ENCODE peak calls at places on chromosome 11, in ten cellular contexts. S is stomach, K is transverse colon, Q is breast epithelium, A is sigmoid colon, X is prostate gland, O is suprapubic skin, Y is HL-60, R is SK-N-SH, W is HCT116. F is an unnamed sample.

GRCh38 chr11:73187854-73188253 is 30.2 kb upstream of the P2RY2 start:
- DNase-seq in Y (no peak), K (no peak), Q (peak), X (no peak), S (no peak), W (no peak), R (no peak), A (no peak), O (no peak), F (no peak)

GRCh38 chr11:29447821-29448220 is 569.0 kb downstream of the KCNA4 start:
- DNase-seq in S (no peak), O (no peak), Y (no peak), Q (no peak), K (no peak), R (no peak), X (no peak), W (no peak), A (no peak), F (no peak)

GRCh38 chr11:118592616-118593367 is 14.6 kb upstream of the PHLDB1 start:
- DNase-seq in A (no peak), R (no peak), Q (no peak), K (no peak), S (peak), Y (no peak), X (no peak), W (no peak), O (peak), F (no peak)

GRCh38 chr11:128379587-128380279 is 207.6 kb downstream of the ETS1 start:
- DNase-seq in S (no peak), Y (no peak), A (no peak), O (no peak), R (peak), K (no peak), W (no peak), X (no peak), Q (no peak), F (no peak)

GRCh38 chr11:65300621-65301290 is 13.9 kb upstream of the CDC42EP2 start:
- DNase-seq in R (no peak), A (no peak), X (no peak), W (no peak), Y (no peak), O (no peak), Q (no peak), S (no peak), K (no peak), F (peak)

GRCh38 chr11:69292221-69292648 is 1.7 kb upstream of the MYEOV start:
- DNase-seq in Y (peak), K (peak), O (no peak), W (no peak), X (no peak), R (no peak), S (no peak), A (no peak), Q (no peak), F (peak)

GRCh38 chr11:8070417-8071101 is 10.5 kb upstream of the TUB start:
- DNase-seq in S (no peak), R (peak), X (no peak), K (no peak), Y (no peak), Q (no peak), O (no peak), W (peak), A (no peak), F (no peak)

GRCh38 chr11:70497536-70498075 is 99.3 kb downstream of the CTTN start:
- DNase-seq in W (no peak), Y (no peak), Q (peak), K (no peak), S (no peak), X (no peak), A (peak), O (no peak), R (no peak), F (peak)

GRCh38 chr11:98036810-98037209 is 983.9 kb upstream of the CNTN5 start:
- DNase-seq in Q (no peak), R (no peak), S (no peak), A (no peak), W (no peak), X (no peak), Y (no peak), K (no peak), O (no peak), F (no peak)

GRCh38 chr11:15968461-15969130 is 387.8 kb downstream of the SOX6 start:
- DNase-seq in X (no peak), Q (no peak), O (no peak), S (no peak), K (no peak), A (no peak), Y (no peak), R (no peak), W (no peak), F (no peak)

GRCh38 chr11:121198491-121198890 is 94.1 kb upstream of the SC5D start:
- DNase-seq in O (no peak), X (no peak), Y (no peak), A (no peak), K (no peak), S (no peak), R (no peak), Q (no peak), W (no peak), F (no peak)

GRCh38 chr11:17786824-17787525 is 52.4 kb downstream of the KCNC1 start:
- DNase-seq in Q (peak), O (no peak), S (no peak), Y (no peak), X (no peak), W (peak), K (no peak), A (peak), R (no peak), F (no peak)

GRCh38 chr11:88701816-88702215 is 364.0 kb downstream of the GRM5 start:
- DNase-seq in X (no peak), Q (no peak), S (no peak), Y (no peak), W (no peak), A (no peak), K (no peak), O (no peak), R (no peak), F (no peak)

GRCh38 chr11:70696564-70696963 is 298.2 kb downstream of the CTTN start:
- DNase-seq in Y (no peak), K (no peak), X (no peak), R (no peak), S (no peak), Q (no peak), W (no peak), O (no peak), A (no peak), F (no peak)

GRCh38 chr11:81596709-81597108 is 1137.0 kb downstream of the FAM181B start:
- DNase-seq in W (no peak), X (no peak), S (no peak), Y (no peak), A (no peak), Q (no peak), R (no peak), O (no peak), K (no peak), F (no peak)

GRCh38 chr11:99571094-99571493 is 550.3 kb downstream of the CNTN5 start:
- DNase-seq in A (no peak), O (no peak), X (no peak), K (no peak), Q (no peak), Y (no peak), S (no peak), R (no peak), W (no peak), F (no peak)

GRCh38 chr11:117859713-117860112 is 16.7 kb downstream of the FXYD6 start:
- DNase-seq in A (no peak), Q (no peak), K (no peak), O (no peak), R (no peak), X (no peak), S (no peak), W (no peak), Y (no peak), F (no peak)

GRCh38 chr11:14645985-14646900 is 2.6 kb downstream of the PDE3B start:
- DNase-seq in W (no peak), Q (no peak), O (no peak), Y (peak), A (no peak), X (no peak), R (no peak), K (no peak), S (no peak), F (no peak)

GRCh38 chr11:119592642-119593041 is 136.4 kb downstream of the NECTIN1 start:
- DNase-seq in O (no peak), Y (no peak), W (no peak), R (no peak), A (peak), S (no peak), Q (no peak), X (peak), K (no peak), F (no peak)

GRCh38 chr11:68212421-68213134 is 518 bp downstream of the KMT5B start:
- DNase-seq in A (peak), Y (no peak), W (peak), K (peak), X (peak), S (peak), R (peak), O (peak), Q (peak), F (peak)

GRCh38 chr11:96311120-96311568 is 31.9 kb downstream of the MAML2 start:
- DNase-seq in K (no peak), X (peak), S (no peak), Q (no peak), O (no peak), A (no peak), Y (no peak), R (no peak), W (no peak), F (no peak)

GRCh38 chr11:35338928-35339327 is 80.4 kb downstream of the SLC1A2 start:
- DNase-seq in A (no peak), K (no peak), Y (no peak), W (no peak), Q (no peak), R (no peak), O (no peak), X (no peak), S (no peak), F (no peak)

GRCh38 chr11:3205261-3206127 is 13.1 kb downstream of the MRGPRG start:
- DNase-seq in S (no peak), R (peak), K (no peak), A (no peak), X (no peak), W (no peak), Q (no peak), O (no peak), Y (no peak), F (peak)

GRCh38 chr11:44980533-44981427 is 30.1 kb upstream of the TP53I11 start:
- DNase-seq in Y (no peak), O (no peak), X (no peak), W (no peak), R (no peak), S (no peak), Q (no peak), A (peak), K (peak), F (peak)

GRCh38 chr11:62146476-62147200 is 22.8 kb downstream of the INCENP start:
- DNase-seq in Y (no peak), X (no peak), W (no peak), O (no peak), A (no peak), S (peak), Q (no peak), K (no peak), R (peak), F (peak)

GRCh38 chr11:27228891-27229290 is 134.1 kb downstream of the CCDC34 start:
- DNase-seq in X (no peak), A (no peak), R (no peak), W (no peak), O (no peak), S (no peak), K (no peak), Y (no peak), Q (no peak), F (no peak)
- H3K27ac ChIP-seq in X (no peak), A (peak), R (no peak), W (no peak), O (no peak), S (no peak), K (peak), Y (no peak), Q (peak), F (no peak)

DNA sequence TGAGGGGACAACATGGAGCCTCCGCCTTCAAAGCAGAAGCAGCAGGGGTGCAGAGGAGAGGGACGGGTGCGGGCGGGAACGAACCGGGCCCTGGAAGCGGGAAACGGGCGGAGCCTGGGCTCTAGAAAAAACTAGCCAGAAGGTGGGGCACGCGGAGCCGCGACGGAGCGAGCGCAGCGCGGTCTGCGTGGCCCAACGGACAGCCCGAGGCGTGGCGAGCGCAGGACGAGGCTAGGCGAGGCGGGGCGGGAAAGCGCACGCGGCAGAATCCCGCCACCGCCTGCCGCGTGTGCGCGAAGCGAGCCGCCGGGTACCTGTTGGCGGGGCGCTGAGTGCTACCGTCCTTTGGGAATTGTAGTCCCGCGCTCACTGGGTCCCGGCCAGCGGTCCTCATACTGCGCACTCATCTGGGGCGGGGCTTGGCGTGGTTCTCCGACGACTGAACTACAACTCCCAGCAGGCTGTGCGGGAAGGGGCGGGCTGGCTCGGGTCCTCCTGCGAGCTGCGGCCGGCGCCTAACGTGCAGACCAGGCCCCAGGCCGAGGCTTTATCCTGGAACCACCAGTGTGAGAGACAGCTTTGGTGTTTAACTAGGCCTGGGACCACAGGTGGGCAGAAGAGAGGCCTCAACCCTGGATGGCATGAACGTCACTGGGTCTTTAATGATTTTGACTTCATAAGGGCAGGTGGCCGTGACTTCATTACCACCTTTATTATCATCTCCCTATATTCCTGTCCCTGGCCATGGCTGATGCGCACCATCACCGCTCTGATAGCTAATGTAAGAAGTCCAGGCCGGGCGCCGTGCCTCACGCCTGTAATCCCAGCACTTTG is at the start of gene ATL3:
- DNase-seq in O (peak), X (peak), Q (peak), Y (peak), W (peak), R (peak), S (peak), K (peak), A (peak), F (peak)
- TF ChIP-seq CTCF in O (no peak), X (peak), Q (no peak), Y (no peak), W (no peak), R (no peak), S (no peak), K (no peak), A (no peak), F (no peak)

DNA sequence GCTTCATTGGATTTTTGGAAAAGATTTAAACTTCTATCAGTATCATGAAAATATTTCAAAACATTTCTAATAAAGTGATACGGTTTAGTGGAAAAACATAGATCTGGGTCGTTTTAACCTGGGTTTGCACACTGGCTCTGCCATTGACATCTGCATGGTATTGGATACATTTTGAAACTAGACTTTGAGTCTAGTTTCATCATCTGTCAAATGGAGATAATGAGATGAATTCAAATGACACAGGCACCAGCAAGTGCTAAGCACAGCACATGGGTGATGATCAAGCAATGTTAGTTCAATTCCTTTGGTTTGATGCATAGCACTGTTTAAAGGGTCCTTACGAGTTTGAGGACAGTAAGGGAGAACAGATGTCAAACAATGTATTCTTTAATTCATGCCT is 819.0 kb upstream of the CCDC90B start:
- DNase-seq in A (no peak), O (no peak), Y (no peak), W (no peak), K (no peak), S (no peak), Q (no peak), X (no peak), R (no peak), F (no peak)
- TF ChIP-seq POLR2AphosphoS5 in A (no peak), O (no peak), Y (no peak), W (no peak), K (no peak), S (no peak), Q (no peak), X (no peak), R (no peak), F (no peak)

GRCh38 chr11:12223771-12224536 is 113.6 kb downstream of the MICAL2 start:
- DNase-seq in X (peak), O (no peak), S (no peak), Q (no peak), W (no peak), Y (no peak), A (no peak), R (no peak), K (peak), F (no peak)
- H3K27ac ChIP-seq in X (peak), O (peak), S (peak), Q (peak), W (no peak), Y (peak), A (peak), R (peak), K (peak), F (peak)

F was measured in spleen.